ENCODE peak calls at places on chromosome 19, in five cellular contexts. One of them, this sample, is unnamed.

GRCh38 chr19:485122-485521 is 11.2 kb upstream of the MADCAM1 start:
- DNase-seq in heart left ventricle: no peak
- DNase-seq in pancreas: no peak
- DNase-seq in BJ: no peak
- DNase-seq in fibroblast of the aortic adventitia: no peak
- DNase-seq in this sample: no peak

GRCh38 chr19:5312058-5312457 is 28.6 kb downstream of the PTPRS start:
- DNase-seq in heart left ventricle: no peak
- DNase-seq in pancreas: no peak
- DNase-seq in BJ: no peak
- DNase-seq in fibroblast of the aortic adventitia: no peak
- DNase-seq in this sample: no peak

GRCh38 chr19:17522988-17523872 is 11.8 kb downstream of the PGLS start:
- DNase-seq in heart left ventricle: peak
- DNase-seq in pancreas: no peak
- DNase-seq in BJ: no peak
- DNase-seq in fibroblast of the aortic adventitia: no peak
- DNase-seq in this sample: no peak

GRCh38 chr19:495440-496332 is 600 bp upstream of the MADCAM1 start:
- DNase-seq in heart left ventricle: no peak
- DNase-seq in pancreas: no peak
- DNase-seq in BJ: no peak
- DNase-seq in fibroblast of the aortic adventitia: peak
- DNase-seq in this sample: no peak

GRCh38 chr19:1746401-1747284 is 6.7 kb upstream of the ONECUT3 start:
- DNase-seq in heart left ventricle: no peak
- DNase-seq in pancreas: no peak
- DNase-seq in BJ: no peak
- DNase-seq in fibroblast of the aortic adventitia: peak
- DNase-seq in this sample: no peak

GRCh38 chr19:40596608-40597328 is 4.4 kb upstream of the LTBP4 start:
- DNase-seq in heart left ventricle: peak
- DNase-seq in pancreas: peak
- DNase-seq in BJ: no peak
- DNase-seq in fibroblast of the aortic adventitia: peak
- DNase-seq in this sample: no peak

GRCh38 chr19:39670998-39671397 is 15.3 kb downstream of the LGALS16 start:
- DNase-seq in heart left ventricle: no peak
- DNase-seq in pancreas: no peak
- DNase-seq in BJ: no peak
- DNase-seq in fibroblast of the aortic adventitia: no peak
- DNase-seq in this sample: no peak

GRCh38 chr19:3120611-3121231 is 15.1 kb upstream of the GNA15 start:
- DNase-seq in heart left ventricle: peak
- DNase-seq in pancreas: no peak
- DNase-seq in BJ: no peak
- DNase-seq in fibroblast of the aortic adventitia: no peak
- DNase-seq in this sample: no peak

GRCh38 chr19:53177986-53178385 is 15.2 kb downstream of the ZNF665 start:
- DNase-seq in heart left ventricle: no peak
- DNase-seq in pancreas: no peak
- DNase-seq in BJ: no peak
- DNase-seq in fibroblast of the aortic adventitia: no peak
- DNase-seq in this sample: no peak

GRCh38 chr19:18289471-18290066 is 8.1 kb upstream of the JUND start:
- DNase-seq in heart left ventricle: no peak
- DNase-seq in pancreas: no peak
- DNase-seq in BJ: no peak
- DNase-seq in fibroblast of the aortic adventitia: no peak
- DNase-seq in this sample: no peak

GRCh38 chr19:10362259-10362658 is 18.1 kb downstream of the TYK2 start:
- DNase-seq in heart left ventricle: no peak
- DNase-seq in pancreas: no peak
- DNase-seq in BJ: no peak
- DNase-seq in fibroblast of the aortic adventitia: no peak
- DNase-seq in this sample: no peak

DNA sequence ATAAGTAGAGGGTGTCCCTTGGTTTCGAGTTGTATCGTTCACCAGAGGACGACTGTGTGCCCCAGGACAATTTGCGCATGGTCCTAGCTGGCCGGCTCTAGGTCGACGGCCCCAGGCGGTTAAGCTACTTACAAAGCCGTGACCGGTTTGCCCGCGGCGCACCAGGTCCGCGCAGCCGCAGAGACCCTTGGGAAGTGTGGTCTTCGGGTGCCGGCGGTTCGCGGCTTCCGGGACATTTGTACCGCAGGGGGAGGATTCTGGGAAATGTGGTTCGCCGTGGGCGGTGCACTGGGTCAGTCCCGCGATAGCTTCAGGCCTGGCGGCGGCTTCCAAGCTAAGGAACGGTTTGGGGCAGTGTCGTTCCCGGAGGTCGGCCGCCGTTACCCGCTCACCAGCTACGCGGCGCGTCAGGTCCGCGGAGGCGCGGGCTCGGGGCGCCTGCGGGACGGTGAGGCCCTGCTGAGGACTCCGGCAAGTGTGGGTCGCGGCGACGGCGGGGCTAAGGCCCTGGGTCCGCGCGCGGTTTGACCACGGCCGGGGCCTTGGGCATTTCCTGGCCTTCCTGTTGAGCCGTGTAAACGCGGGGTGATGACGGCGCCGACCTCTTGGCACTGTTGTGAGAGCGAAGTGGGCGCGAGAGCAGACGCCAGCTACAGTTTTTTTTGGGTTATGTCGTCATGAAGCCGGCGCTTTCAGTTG is at the start of gene ZNF302:
- DNase-seq in heart left ventricle: peak
- DNase-seq in pancreas: peak
- DNase-seq in BJ: peak
- DNase-seq in fibroblast of the aortic adventitia: peak
- DNase-seq in this sample: peak
- TF ChIP-seq CTCF in heart left ventricle: no peak
- TF ChIP-seq CTCF in pancreas: no peak
- TF ChIP-seq CTCF in BJ: no peak
- TF ChIP-seq CTCF in fibroblast of the aortic adventitia: no peak
- TF ChIP-seq CTCF in this sample: no peak

DNA sequence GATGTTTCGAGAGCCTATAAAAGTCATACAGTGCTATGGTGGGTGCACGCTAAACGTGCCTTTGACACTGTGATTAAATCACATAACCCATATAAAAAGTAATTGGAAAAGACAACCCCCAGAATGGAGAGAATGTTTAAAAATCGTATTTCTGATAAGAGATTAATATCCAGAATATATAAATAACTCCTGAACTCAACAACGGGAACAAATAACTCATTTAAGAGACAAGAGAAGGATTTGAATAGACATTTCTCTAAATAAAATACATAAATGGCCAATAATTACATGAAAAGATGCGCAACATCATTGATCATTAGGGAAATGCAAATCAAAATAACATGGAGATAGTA is 37.0 kb upstream of the IGFL4 start:
- DNase-seq in heart left ventricle: no peak
- DNase-seq in pancreas: no peak
- DNase-seq in BJ: no peak
- DNase-seq in fibroblast of the aortic adventitia: no peak
- DNase-seq in this sample: no peak
- TF ChIP-seq CTCF in heart left ventricle: peak
- TF ChIP-seq CTCF in pancreas: no peak
- TF ChIP-seq CTCF in BJ: no peak
- TF ChIP-seq CTCF in fibroblast of the aortic adventitia: no peak
- TF ChIP-seq CTCF in this sample: no peak

GRCh38 chr19:45418812-45419211 is 4.9 kb downstream of the ERCC1 start:
- DNase-seq in heart left ventricle: no peak
- DNase-seq in pancreas: no peak
- DNase-seq in BJ: no peak
- DNase-seq in fibroblast of the aortic adventitia: no peak
- DNase-seq in this sample: no peak

GRCh38 chr19:45417151-45417550 is 6.6 kb downstream of the ERCC1 start:
- DNase-seq in heart left ventricle: peak
- DNase-seq in pancreas: no peak
- DNase-seq in BJ: no peak
- DNase-seq in fibroblast of the aortic adventitia: no peak
- DNase-seq in this sample: no peak

GRCh38 chr19:45414468-45414867 is 8.0 kb downstream of the POLR1G start:
- DNase-seq in heart left ventricle: peak
- DNase-seq in pancreas: no peak
- DNase-seq in BJ: no peak
- DNase-seq in fibroblast of the aortic adventitia: no peak
- DNase-seq in this sample: no peak

GRCh38 chr19:45408830-45409593 is 2.6 kb downstream of the POLR1G start:
- DNase-seq in heart left ventricle: no peak
- DNase-seq in pancreas: no peak
- DNase-seq in BJ: no peak
- DNase-seq in fibroblast of the aortic adventitia: no peak
- DNase-seq in this sample: no peak

GRCh38 chr19:45413497-45413896 is 7.1 kb downstream of the POLR1G start:
- DNase-seq in heart left ventricle: peak
- DNase-seq in pancreas: no peak
- DNase-seq in BJ: no peak
- DNase-seq in fibroblast of the aortic adventitia: no peak
- DNase-seq in this sample: no peak
- TF ChIP-seq CTCF in heart left ventricle: no peak
- TF ChIP-seq CTCF in pancreas: no peak
- TF ChIP-seq CTCF in BJ: no peak
- TF ChIP-seq CTCF in fibroblast of the aortic adventitia: no peak
- TF ChIP-seq CTCF in this sample: no peak

DNA sequence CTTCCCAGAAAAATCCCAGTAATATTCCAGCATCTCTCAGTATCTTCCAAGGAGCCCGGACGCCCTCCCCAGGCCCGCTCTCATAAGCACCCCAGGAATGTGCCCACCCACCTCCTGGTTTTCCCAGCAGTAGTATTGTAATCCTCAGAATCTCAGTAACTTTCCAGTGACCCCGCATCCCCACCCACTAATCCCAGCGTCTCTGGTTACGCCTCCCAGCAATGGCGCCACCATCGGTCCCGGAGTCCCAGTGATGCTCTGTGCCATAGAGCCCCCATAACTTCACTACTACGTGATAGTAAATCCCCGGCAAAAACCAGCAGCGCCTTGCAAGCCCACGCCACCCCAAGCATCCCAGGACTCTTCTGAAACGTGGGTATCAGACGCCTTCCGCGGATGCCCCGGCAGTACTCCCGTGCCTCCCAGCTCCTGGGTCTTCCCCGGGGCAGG is 961 bp upstream of the PNPLA6 start:
- DNase-seq in heart left ventricle: peak
- DNase-seq in pancreas: peak
- DNase-seq in BJ: peak
- DNase-seq in fibroblast of the aortic adventitia: peak
- DNase-seq in this sample: peak
- TF ChIP-seq CTCF in heart left ventricle: no peak
- TF ChIP-seq CTCF in pancreas: no peak
- TF ChIP-seq CTCF in BJ: peak
- TF ChIP-seq CTCF in fibroblast of the aortic adventitia: no peak
- TF ChIP-seq CTCF in this sample: peak

GRCh38 chr19:14053032-14053431 is 8.8 kb downstream of the PALM3 start:
- DNase-seq in heart left ventricle: no peak
- DNase-seq in pancreas: no peak
- DNase-seq in BJ: no peak
- DNase-seq in fibroblast of the aortic adventitia: no peak
- DNase-seq in this sample: no peak

GRCh38 chr19:14052470-14052869 is 9.4 kb downstream of the PALM3 start:
- DNase-seq in heart left ventricle: no peak
- DNase-seq in pancreas: no peak
- DNase-seq in BJ: no peak
- DNase-seq in fibroblast of the aortic adventitia: no peak
- DNase-seq in this sample: no peak

GRCh38 chr19:14051980-14052379 is 9.9 kb downstream of the PALM3 start:
- DNase-seq in heart left ventricle: no peak
- DNase-seq in pancreas: no peak
- DNase-seq in BJ: no peak
- DNase-seq in fibroblast of the aortic adventitia: no peak
- DNase-seq in this sample: no peak

GRCh38 chr19:14050512-14050911 is 11.4 kb downstream of the PALM3 start:
- DNase-seq in heart left ventricle: no peak
- DNase-seq in pancreas: no peak
- DNase-seq in BJ: no peak
- DNase-seq in fibroblast of the aortic adventitia: no peak
- DNase-seq in this sample: no peak

GRCh38 chr19:14048439-14049153 is 13.3 kb downstream of the PALM3 start:
- DNase-seq in heart left ventricle: peak
- DNase-seq in pancreas: peak
- DNase-seq in BJ: no peak
- DNase-seq in fibroblast of the aortic adventitia: no peak
- DNase-seq in this sample: no peak
- TF ChIP-seq CTCF in heart left ventricle: peak
- TF ChIP-seq CTCF in pancreas: peak
- TF ChIP-seq CTCF in BJ: peak
- TF ChIP-seq CTCF in fibroblast of the aortic adventitia: peak
- TF ChIP-seq CTCF in this sample: peak

This sample was measured in HFF-Myc.